ENCODE peak calls at places on chromosome 14, in five cellular contexts. Y is NCI-H1417 treated with DMSO at 0.1 percent for 48 hours, E is GM23248, I is A172, T is T follicular helper cell. J is an unnamed sample.

GRCh38 chr14:24123465-24124417 is 6.7 kb upstream of the FITM1 start:
- DNase-seq in T (no peak), I (no peak), Y (no peak), E (no peak), J (no peak)

GRCh38 chr14:54356172-54356571 is 40.6 kb upstream of the CDKN3 start:
- DNase-seq in E (no peak), I (no peak), Y (no peak), T (no peak), J (no peak)

GRCh38 chr14:21042918-21043317 is 756 bp downstream of the RNASE7 start:
- DNase-seq in I (no peak), Y (no peak), E (no peak), T (no peak), J (no peak)

GRCh38 chr14:68235011-68235410 is 415.4 kb downstream of the RAD51B start:
- DNase-seq in Y (no peak), T (no peak), I (peak; percentile 68), E (peak; percentile 27), J (no peak)

GRCh38 chr14:23550827-23551265 is 719 bp downstream of the ZFHX2 start:
- DNase-seq in T (no peak), E (peak; percentile 45), I (no peak), Y (no peak), J (no peak)

GRCh38 chr14:51258280-51258679 is 18.2 kb downstream of the TMX1 start:
- DNase-seq in T (no peak), I (no peak), E (no peak), Y (no peak), J (no peak)

GRCh38 chr14:105478624-105479305 is 4.1 kb downstream of the CRIP2 start:
- DNase-seq in E (no peak), I (no peak), T (peak; percentile 49), Y (no peak), J (no peak)

GRCh38 chr14:42994001-42994736 is 1387.5 kb downstream of the LRFN5 start:
- DNase-seq in Y (no peak), I (peak; percentile 90), T (no peak), E (peak; percentile 43), J (peak; percentile 74)

GRCh38 chr14:70317969-70318634 is 41.4 kb downstream of the COX16 start:
- DNase-seq in E (peak; percentile 61), I (peak; percentile 35), T (no peak), Y (peak; percentile 22), J (peak; percentile 18)

GRCh38 chr14:101202627-101203404 is 299.3 kb upstream of the RTL1 start:
- DNase-seq in T (no peak), I (no peak), Y (no peak), E (no peak), J (no peak)

GRCh38 chr14:79578470-79578869 is 632.8 kb downstream of the DIO2 start:
- DNase-seq in E (no peak), Y (no peak), T (no peak), I (no peak), J (no peak)

GRCh38 chr14:104302794-104303405 is 164.5 kb downstream of the KIF26A start:
- DNase-seq in I (no peak), Y (no peak), T (no peak), E (no peak), J (no peak)

GRCh38 chr14:69252851-69253250 is 7.1 kb upstream of the GALNT16 start:
- DNase-seq in E (no peak), I (no peak), T (no peak), Y (no peak), J (no peak)

GRCh38 chr14:94517248-94517640 is 8.0 kb upstream of the SERPINA12 start:
- DNase-seq in T (no peak), Y (no peak), E (peak; percentile 14), I (no peak), J (no peak)

GRCh38 chr14:47675239-47675488 is 241 bp downstream of the MDGA2 start:
- DNase-seq in T (no peak), I (no peak), E (no peak), Y (no peak), J (no peak)

GRCh38 chr14:92439551-92440344 is 73.8 kb upstream of the RIN3 start:
- DNase-seq in I (no peak), E (no peak), T (no peak), Y (no peak), J (no peak)

GRCh38 chr14:92408186-92408585 is 85.2 kb downstream of the SLC24A4 start:
- DNase-seq in Y (no peak), T (no peak), I (no peak), E (peak; percentile 60), J (no peak)

GRCh38 chr14:81371802-81372201 is 28.3 kb downstream of the STON2 start:
- DNase-seq in I (no peak), T (no peak), Y (no peak), E (no peak), J (no peak)

GRCh38 chr14:68409355-68409754 is 383.5 kb downstream of the ZFP36L1 start:
- DNase-seq in Y (no peak), T (no peak), I (no peak), E (no peak), J (no peak)

GRCh38 chr14:22545842-22546721 is 42.9 kb downstream of the DAD1 start:
- DNase-seq in E (peak; percentile 91), T (no peak), I (peak; percentile 74), Y (no peak), J (no peak)

GRCh38 chr14:92224348-92224954 is 98.5 kb upstream of the SLC24A4 start:
- DNase-seq in T (no peak), E (peak; percentile 29), I (peak; percentile 4), Y (no peak), J (no peak)

GRCh38 chr14:106841701-106842100 is 1315.3 kb downstream of the TMEM121 start:
- DNase-seq in I (peak; percentile 21), T (no peak), E (no peak), Y (no peak), J (no peak)

GRCh38 chr14:99441918-99442317 is 38.7 kb downstream of the SETD3 start:
- DNase-seq in T (no peak), Y (no peak), E (no peak), I (no peak), J (no peak)

GRCh38 chr14:102795060-102795925 is 18.0 kb downstream of the TRAF3 start:
- DNase-seq in T (no peak), E (peak; percentile 93), I (peak; percentile 50), Y (peak; percentile 19), J (peak; percentile 48)

GRCh38 chr14:22002860-22003284 is 329.3 kb upstream of the OR4E1 start:
- DNase-seq in Y (no peak), I (no peak), E (peak; percentile 4), T (peak; percentile 40), J (no peak)

GRCh38 chr14:68506021-68506644 is 286.7 kb downstream of the ZFP36L1 start:
- DNase-seq in T (no peak), Y (no peak), I (peak; percentile 62), E (peak; percentile 85), J (no peak)

GRCh38 chr14:38339704-38340103 is 83.8 kb upstream of the CLEC14A start:
- DNase-seq in Y (no peak), E (peak; percentile 89), T (no peak), I (peak; percentile 1), J (no peak)

GRCh38 chr14:28772613-28773012 is 6.0 kb downstream of the FOXG1 start:
- DNase-seq in Y (peak; percentile 66), I (no peak), T (no peak), E (no peak), J (no peak)